ENCODE peak calls at places on chromosome 22, in four cellular contexts. U is brain microvascular endothelial cell, Z is GM20000, C is neural crest cell. F is an unnamed sample.

GRCh38 chr22:46830001-46830715 is 67.7 kb downstream of the TBC1D22A start:
- DNase-seq in U (peak), Z (no peak), C (no peak), F (no peak)

GRCh38 chr22:42343136-42343484 is 72.7 kb upstream of the TCF20 start:
- DNase-seq in U (no peak), Z (no peak), C (no peak), F (no peak)

GRCh38 chr22:43505896-43506295 is 94.1 kb downstream of the MPPED1 start:
- DNase-seq in U (no peak), Z (no peak), C (no peak), F (no peak)

GRCh38 chr22:24185001-24185500 is 3.8 kb downstream of the SUSD2 start:
- DNase-seq in U (no peak), Z (no peak), C (no peak), F (no peak)

GRCh38 chr22:43378011-43378704 is 33.7 kb upstream of the MPPED1 start:
- DNase-seq in U (peak), Z (no peak), C (no peak), F (no peak)

GRCh38 chr22:49087163-49087562 is 740.5 kb downstream of the BRD1 start:
- DNase-seq in U (no peak), Z (no peak), C (no peak), F (no peak)

GRCh38 chr22:46581580-46582244 is 38.5 kb upstream of the GRAMD4 start:
- DNase-seq in U (no peak), Z (no peak), C (no peak), F (no peak)

GRCh38 chr22:19998232-19998951 is 18.2 kb downstream of the ARVCF start:
- DNase-seq in U (no peak), Z (no peak), C (peak), F (no peak)

GRCh38 chr22:44404341-44405020 is 91.7 kb upstream of the SHISAL1 start:
- DNase-seq in U (no peak), Z (no peak), C (no peak), F (no peak)

GRCh38 chr22:20015971-20016733 is 471 bp downstream of the ARVCF start:
- DNase-seq in U (no peak), Z (peak), C (peak), F (peak)

GRCh38 chr22:45587638-45588481 is 83.8 kb upstream of the ATXN10 start:
- DNase-seq in U (peak), Z (no peak), C (no peak), F (no peak)

GRCh38 chr22:42844756-42845155 is 12.3 kb downstream of the ARFGAP3 start:
- DNase-seq in U (no peak), Z (no peak), C (no peak), F (no peak)

GRCh38 chr22:22770280-22770871 is 117.2 kb upstream of the IGLL5 start:
- DNase-seq in U (peak), Z (peak), C (peak), F (peak)

GRCh38 chr22:19123936-19124335 is 1.7 kb upstream of the DGCR2 start:
- DNase-seq in U (no peak), Z (no peak), C (no peak), F (no peak)

GRCh38 chr22:49567894-49568750 is 259.6 kb downstream of the BRD1 start:
- DNase-seq in U (no peak), Z (no peak), C (no peak), F (no peak)

GRCh38 chr22:48357196-48357595 is 1470.5 kb downstream of the BRD1 start:
- DNase-seq in U (no peak), Z (no peak), C (no peak), F (no peak)

GRCh38 chr22:26431151-26431995 is 2.3 kb downstream of the ASPHD2 start:
- DNase-seq in U (no peak), Z (peak), C (no peak), F (no peak)

GRCh38 chr22:17120711-17121234 is 387 bp downstream of the TMEM121B start:
- DNase-seq in U (no peak), Z (peak), C (peak), F (no peak)

GRCh38 chr22:38754247-38755154 is 1.3 kb downstream of the SUN2 start:
- DNase-seq in U (no peak), Z (peak), C (no peak), F (no peak)

GRCh38 chr22:37745548-37746365 is 48.9 kb downstream of the TRIOBP start:
- DNase-seq in U (peak), Z (peak), C (peak), F (peak)

GRCh38 chr22:38713921-38714320 is 8.2 kb downstream of the GTPBP1 start:
- DNase-seq in U (no peak), Z (no peak), C (no peak), F (no peak)

GRCh38 chr22:38724926-38725571 is 19.3 kb downstream of the GTPBP1 start:
- DNase-seq in U (peak), Z (no peak), C (no peak), F (no peak)

GRCh38 chr22:37122598-37123180 is 13.2 kb upstream of the TMPRSS6 start:
- DNase-seq in U (no peak), Z (no peak), C (no peak), F (no peak)

GRCh38 chr22:48870436-48870835 is 957.2 kb downstream of the BRD1 start:
- DNase-seq in U (no peak), Z (no peak), C (no peak), F (no peak)

GRCh38 chr22:48486163-48486957 is 1341.3 kb downstream of the BRD1 start:
- DNase-seq in U (no peak), Z (no peak), C (no peak), F (no peak)

GRCh38 chr22:31279821-31280496 is 12.3 kb downstream of the PIK3IP1 start:
- DNase-seq in U (no peak), Z (no peak), C (no peak), F (no peak)

GRCh38 chr22:46052801-46053562 is 76.0 kb upstream of the WNT7B start:
- DNase-seq in U (no peak), Z (no peak), C (no peak), F (no peak)

GRCh38 chr22:48968201-48968959 is 859.3 kb downstream of the BRD1 start:
- DNase-seq in U (no peak), Z (no peak), C (no peak), F (peak)

GRCh38 chr22:20090730-20091240 is 10.7 kb downstream of the DGCR8 start:
- DNase-seq in U (no peak), Z (no peak), C (no peak), F (no peak)

GRCh38 chr22:37898441-37899181 is 7.5 kb upstream of the MICALL1 start:
- DNase-seq in U (no peak), Z (no peak), C (no peak), F (no peak)

GRCh38 chr22:46622081-46622521 is 1.9 kb downstream of the GRAMD4 start:
- DNase-seq in U (no peak), Z (no peak), C (no peak), F (no peak)

GRCh38 chr22:26671317-26672059 is 14.1 kb downstream of the MIAT start:
- DNase-seq in U (no peak), Z (peak), C (no peak), F (no peak)

GRCh38 chr22:40044870-40045834 is 50.4 kb downstream of the FAM83F start:
- DNase-seq in U (peak), Z (peak), C (no peak), F (peak)

GRCh38 chr22:45082795-45083194 is 73.0 kb upstream of the PHF21B start:
- DNase-seq in U (no peak), Z (no peak), C (peak), F (no peak)

DNA sequence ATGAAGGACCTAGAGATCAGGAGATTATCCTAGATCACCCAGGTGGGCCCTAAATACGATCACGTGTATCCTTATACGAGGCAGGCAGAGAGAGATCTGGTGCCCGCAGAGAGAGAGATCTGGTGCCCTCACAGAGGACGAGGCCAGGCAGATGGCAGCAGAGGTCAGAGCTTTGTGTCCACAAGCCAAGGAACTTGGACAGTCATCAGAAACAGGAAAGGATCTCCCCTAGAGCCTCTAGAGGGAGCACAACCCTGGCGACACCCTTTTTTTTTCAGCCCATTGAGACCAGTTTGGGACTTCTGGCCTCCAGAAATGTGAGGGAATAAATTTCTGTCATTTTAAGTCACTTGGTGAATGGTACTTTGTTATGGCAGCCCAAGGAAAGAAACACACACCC is 25.5 kb upstream of the TIMP3 start:
- DNase-seq in U (no peak), Z (no peak), C (no peak), F (no peak)
- TF ChIP-seq CTCF in U (peak), Z (peak), C (peak), F (peak)

DNA sequence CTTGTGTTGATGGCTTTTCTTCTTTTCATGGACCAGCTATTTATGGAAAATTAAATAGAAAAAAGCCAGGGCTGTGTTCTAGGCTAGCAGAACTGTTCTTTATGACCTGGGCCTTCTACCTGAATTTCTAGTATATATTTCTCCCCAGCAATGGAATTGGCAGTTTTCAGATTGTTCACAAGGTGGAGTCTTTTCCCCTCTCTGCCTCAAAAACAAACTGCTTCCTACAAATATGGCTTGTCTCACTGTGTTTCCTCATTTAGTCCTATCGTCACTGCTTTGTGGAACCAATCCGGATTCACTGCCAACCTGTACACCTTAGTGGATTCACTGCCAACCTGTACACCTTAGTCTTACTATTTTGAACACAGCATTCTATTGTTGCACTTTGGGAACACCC is 5.0 kb upstream of the APOL5 start:
- DNase-seq in U (no peak), Z (no peak), C (no peak), F (no peak)
- TF ChIP-seq CTCF in U (peak), Z (no peak), C (no peak), F (no peak)

DNA sequence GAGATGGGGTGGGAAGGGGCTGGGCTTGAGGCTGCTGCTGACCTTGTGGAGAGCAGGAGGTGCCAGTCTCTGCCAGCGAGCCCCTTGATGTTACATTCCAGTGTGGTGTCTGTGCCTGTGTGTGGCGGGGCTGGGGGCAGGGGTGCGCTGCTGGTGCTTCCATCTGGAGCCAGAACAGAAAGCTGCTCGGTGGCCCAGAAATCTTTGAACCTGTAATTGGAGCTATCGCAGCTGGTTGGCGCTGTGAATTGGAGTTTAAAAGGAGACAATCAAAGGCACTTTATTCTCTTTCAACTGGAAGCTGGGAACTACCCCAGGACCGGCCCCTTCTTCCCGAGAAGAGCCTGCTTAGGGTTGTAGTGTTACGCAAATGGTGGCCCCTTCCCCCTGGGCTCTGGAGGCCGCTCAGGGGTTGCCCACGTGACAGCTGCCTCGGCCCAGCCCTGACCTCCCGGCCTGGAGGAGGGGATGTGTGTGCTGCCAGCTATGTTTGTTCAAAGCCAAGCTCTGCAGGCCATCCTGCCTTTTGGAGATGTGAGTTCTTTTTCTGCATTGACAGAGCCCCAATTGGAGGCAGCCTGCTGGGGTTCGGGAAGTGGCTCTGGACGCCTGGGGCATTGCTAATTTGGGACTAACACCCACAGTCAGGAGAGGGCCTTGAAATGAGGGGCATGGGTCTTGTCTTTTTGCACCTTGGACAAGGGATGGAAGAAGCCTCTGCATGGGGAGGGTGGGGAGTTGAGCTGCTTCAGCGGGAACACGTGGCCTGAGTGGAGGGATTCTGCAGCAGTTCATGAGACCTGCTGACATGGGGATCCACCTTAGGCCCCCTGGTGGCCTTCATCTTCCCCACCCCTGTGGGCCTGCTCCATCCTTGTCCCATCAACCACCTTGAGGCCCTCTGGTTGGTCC is 14.0 kb upstream of the ARSA start:
- DNase-seq in U (peak), Z (no peak), C (peak), F (no peak)
- TF ChIP-seq CTCF in U (peak), Z (no peak), C (no peak), F (peak)

GRCh38 chr22:41285820-41286638 is at the start of gene RANGAP1:
- DNase-seq in U (peak), Z (peak), C (peak), F (peak)
- TF ChIP-seq CTCF in U (peak), Z (no peak), C (peak), F (peak)